ENCODE peak calls at places on chromosome 5, in five cellular contexts. One of them, this sample, is unnamed.

GRCh38 chr5:25181249-25181648 is 536.5 kb upstream of the CDH10 start:
- DNase-seq in BE2C: no peak
- DNase-seq in cardiac fibroblast: peak
- DNase-seq in bronchial epithelial cell: no peak
- DNase-seq in breast epithelium: no peak
- DNase-seq in this sample: no peak

GRCh38 chr5:180090769-180091546 is 19.4 kb upstream of the RNF130 start:
- DNase-seq in BE2C: no peak
- DNase-seq in cardiac fibroblast: peak
- DNase-seq in bronchial epithelial cell: peak
- DNase-seq in breast epithelium: peak
- DNase-seq in this sample: no peak

GRCh38 chr5:80141681-80142080 is 106.5 kb downstream of the THBS4 start:
- DNase-seq in BE2C: no peak
- DNase-seq in cardiac fibroblast: peak
- DNase-seq in bronchial epithelial cell: no peak
- DNase-seq in breast epithelium: no peak
- DNase-seq in this sample: no peak

GRCh38 chr5:67303356-67303755 is 106.8 kb upstream of the CD180 start:
- DNase-seq in BE2C: peak
- DNase-seq in cardiac fibroblast: peak
- DNase-seq in bronchial epithelial cell: peak
- DNase-seq in breast epithelium: no peak
- DNase-seq in this sample: no peak

GRCh38 chr5:180139731-180140626 is 68.4 kb upstream of the RNF130 start:
- DNase-seq in BE2C: no peak
- DNase-seq in cardiac fibroblast: no peak
- DNase-seq in bronchial epithelial cell: no peak
- DNase-seq in breast epithelium: peak
- DNase-seq in this sample: no peak

GRCh38 chr5:83404182-83404712 is 67.3 kb upstream of the VCAN start:
- DNase-seq in BE2C: no peak
- DNase-seq in cardiac fibroblast: no peak
- DNase-seq in bronchial epithelial cell: no peak
- DNase-seq in breast epithelium: no peak
- DNase-seq in this sample: no peak

GRCh38 chr5:170570492-170570891 is 66.7 kb downstream of the KCNIP1 start:
- DNase-seq in BE2C: no peak
- DNase-seq in cardiac fibroblast: no peak
- DNase-seq in bronchial epithelial cell: no peak
- DNase-seq in breast epithelium: no peak
- DNase-seq in this sample: no peak

GRCh38 chr5:134735243-134735642 is 3.1 kb upstream of the CAMLG start:
- DNase-seq in BE2C: no peak
- DNase-seq in cardiac fibroblast: no peak
- DNase-seq in bronchial epithelial cell: no peak
- DNase-seq in breast epithelium: no peak
- DNase-seq in this sample: no peak

GRCh38 chr5:9239626-9240025 is 306.2 kb downstream of the SEMA5A start:
- DNase-seq in BE2C: no peak
- DNase-seq in cardiac fibroblast: peak
- DNase-seq in bronchial epithelial cell: peak
- DNase-seq in breast epithelium: no peak
- DNase-seq in this sample: no peak

GRCh38 chr5:151095341-151096000 is 14.6 kb upstream of the TNIP1 start:
- DNase-seq in BE2C: no peak
- DNase-seq in cardiac fibroblast: peak
- DNase-seq in bronchial epithelial cell: no peak
- DNase-seq in breast epithelium: no peak
- DNase-seq in this sample: no peak

GRCh38 chr5:87243161-87243877 is 24.4 kb upstream of the RASA1 start:
- DNase-seq in BE2C: no peak
- DNase-seq in cardiac fibroblast: peak
- DNase-seq in bronchial epithelial cell: peak
- DNase-seq in breast epithelium: no peak
- DNase-seq in this sample: peak

GRCh38 chr5:149143470-149143869 is 2.2 kb downstream of the ABLIM3 start:
- DNase-seq in BE2C: no peak
- DNase-seq in cardiac fibroblast: peak
- DNase-seq in bronchial epithelial cell: peak
- DNase-seq in breast epithelium: no peak
- DNase-seq in this sample: peak

GRCh38 chr5:143341807-143342570 is 61.5 kb downstream of the NR3C1 start:
- DNase-seq in BE2C: no peak
- DNase-seq in cardiac fibroblast: peak
- DNase-seq in bronchial epithelial cell: peak
- DNase-seq in breast epithelium: no peak
- DNase-seq in this sample: no peak

GRCh38 chr5:82777106-82777505 is 300.1 kb downstream of the TMEM167A start:
- DNase-seq in BE2C: no peak
- DNase-seq in cardiac fibroblast: no peak
- DNase-seq in bronchial epithelial cell: no peak
- DNase-seq in breast epithelium: no peak
- DNase-seq in this sample: no peak

GRCh38 chr5:56569576-56569975 is 245.8 kb upstream of the MAP3K1 start:
- DNase-seq in BE2C: no peak
- DNase-seq in cardiac fibroblast: peak
- DNase-seq in bronchial epithelial cell: peak
- DNase-seq in breast epithelium: no peak
- DNase-seq in this sample: no peak

GRCh38 chr5:168802337-168802736 is 223.2 kb upstream of the PANK3 start:
- DNase-seq in BE2C: no peak
- DNase-seq in cardiac fibroblast: no peak
- DNase-seq in bronchial epithelial cell: no peak
- DNase-seq in breast epithelium: no peak
- DNase-seq in this sample: no peak

GRCh38 chr5:14173419-14174234 is 30.5 kb downstream of the TRIO start:
- DNase-seq in BE2C: no peak
- DNase-seq in cardiac fibroblast: no peak
- DNase-seq in bronchial epithelial cell: no peak
- DNase-seq in breast epithelium: no peak
- DNase-seq in this sample: no peak

GRCh38 chr5:42656661-42657035 is 100.0 kb upstream of the CCDC152 start:
- DNase-seq in BE2C: no peak
- DNase-seq in cardiac fibroblast: peak
- DNase-seq in bronchial epithelial cell: peak
- DNase-seq in breast epithelium: no peak
- DNase-seq in this sample: no peak

GRCh38 chr5:160083501-160083900 is 35.7 kb downstream of the PWWP2A start:
- DNase-seq in BE2C: no peak
- DNase-seq in cardiac fibroblast: no peak
- DNase-seq in bronchial epithelial cell: peak
- DNase-seq in breast epithelium: no peak
- DNase-seq in this sample: no peak

GRCh38 chr5:150035139-150035893 is 34.8 kb downstream of the HMGXB3 start:
- DNase-seq in BE2C: no peak
- DNase-seq in cardiac fibroblast: no peak
- DNase-seq in bronchial epithelial cell: no peak
- DNase-seq in breast epithelium: no peak
- DNase-seq in this sample: no peak

GRCh38 chr5:141960449-141961323 is 2.7 kb upstream of the PCDH12 start:
- DNase-seq in BE2C: peak
- DNase-seq in cardiac fibroblast: peak
- DNase-seq in bronchial epithelial cell: peak
- DNase-seq in breast epithelium: peak
- DNase-seq in this sample: peak

DNA sequence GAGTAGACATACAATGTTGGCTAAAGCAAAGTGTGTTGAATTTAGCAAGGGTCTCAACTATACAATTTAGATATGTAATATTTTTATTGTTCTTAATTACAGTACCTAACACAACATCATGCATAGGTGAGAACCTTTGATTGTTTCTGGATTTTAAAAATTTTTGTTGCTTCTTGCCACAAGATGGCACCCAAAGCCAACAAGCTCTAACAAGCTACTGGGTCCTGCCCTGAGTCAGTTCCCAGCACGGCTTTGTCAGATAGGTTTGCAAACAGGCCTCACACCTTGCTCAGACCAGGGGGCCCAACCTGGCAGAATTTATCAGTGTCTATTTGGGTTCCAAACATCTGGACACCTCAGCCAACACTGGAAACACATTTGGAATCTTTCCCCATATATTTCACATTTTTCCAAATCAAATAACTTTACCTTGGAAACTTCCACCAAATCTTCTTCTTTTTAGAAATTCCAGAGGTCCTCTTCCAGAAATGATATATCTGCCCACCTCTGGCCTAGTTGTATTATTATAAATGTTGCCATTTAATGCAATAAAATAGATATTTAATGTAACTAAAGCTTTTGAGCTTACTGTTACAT is 49.5 kb upstream of the EGFLAM start:
- DNase-seq in BE2C: peak
- DNase-seq in cardiac fibroblast: peak
- DNase-seq in bronchial epithelial cell: peak
- DNase-seq in breast epithelium: no peak
- DNase-seq in this sample: peak
- H3K4me3 ChIP-seq in BE2C: no peak
- H3K4me3 ChIP-seq in cardiac fibroblast: no peak
- H3K4me3 ChIP-seq in bronchial epithelial cell: no peak
- H3K4me3 ChIP-seq in breast epithelium: no peak
- H3K4me3 ChIP-seq in this sample: no peak

DNA sequence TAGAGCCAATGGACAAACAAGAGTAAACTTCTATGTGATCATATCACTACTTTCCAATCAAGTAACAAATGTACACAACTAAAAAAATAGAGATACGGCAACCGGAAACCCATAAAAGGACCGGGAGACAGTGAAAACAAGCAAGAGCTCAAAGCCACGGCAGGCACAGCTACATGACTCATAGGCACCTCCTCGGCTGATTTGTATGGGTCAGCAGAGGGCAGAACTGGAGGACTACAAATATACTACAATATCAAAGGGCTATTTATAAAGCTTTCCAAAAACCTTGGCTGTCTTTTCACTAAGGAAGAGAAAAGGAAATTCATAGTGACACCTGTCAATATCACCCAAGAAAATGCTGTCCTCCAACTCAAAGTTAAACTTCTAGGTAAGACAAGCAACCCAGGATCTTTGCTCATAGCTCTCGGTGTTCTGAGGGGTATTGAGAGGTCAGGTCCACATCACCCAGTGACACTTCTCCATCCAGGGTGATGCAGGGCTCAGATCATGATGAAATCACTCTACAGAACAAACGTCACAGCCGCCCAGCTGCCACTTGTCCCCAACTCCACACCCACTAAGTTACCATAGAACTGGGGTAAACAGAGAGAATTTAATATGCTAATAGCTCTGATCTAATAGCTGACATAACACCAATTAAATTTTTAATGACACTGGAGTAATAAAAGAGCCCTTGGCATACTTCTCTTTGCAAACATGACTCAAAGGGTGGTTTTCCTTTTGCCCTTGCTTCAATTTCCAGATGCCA is 41.3 kb downstream of the PFDN1 start:
- DNase-seq in BE2C: peak
- DNase-seq in cardiac fibroblast: peak
- DNase-seq in bronchial epithelial cell: peak
- DNase-seq in breast epithelium: peak
- DNase-seq in this sample: peak
- TF ChIP-seq CTCF in BE2C: no peak
- TF ChIP-seq CTCF in cardiac fibroblast: peak
- TF ChIP-seq CTCF in bronchial epithelial cell: no peak
- TF ChIP-seq CTCF in breast epithelium: no peak
- TF ChIP-seq CTCF in this sample: no peak

GRCh38 chr5:110703481-110703880 is 23.0 kb downstream of the TMEM232 start:
- DNase-seq in BE2C: no peak
- DNase-seq in cardiac fibroblast: no peak
- DNase-seq in bronchial epithelial cell: no peak
- DNase-seq in breast epithelium: no peak
- DNase-seq in this sample: no peak

GRCh38 chr5:110702704-110703103 is 23.8 kb downstream of the TMEM232 start:
- DNase-seq in BE2C: no peak
- DNase-seq in cardiac fibroblast: no peak
- DNase-seq in bronchial epithelial cell: no peak
- DNase-seq in breast epithelium: no peak
- DNase-seq in this sample: no peak

GRCh38 chr5:110705349-110705748 is 21.1 kb downstream of the TMEM232 start:
- DNase-seq in BE2C: no peak
- DNase-seq in cardiac fibroblast: no peak
- DNase-seq in bronchial epithelial cell: no peak
- DNase-seq in breast epithelium: no peak
- DNase-seq in this sample: no peak

GRCh38 chr5:110702300-110702699 is 24.2 kb downstream of the TMEM232 start:
- DNase-seq in BE2C: no peak
- DNase-seq in cardiac fibroblast: no peak
- DNase-seq in bronchial epithelial cell: no peak
- DNase-seq in breast epithelium: no peak
- DNase-seq in this sample: no peak
- H3K4me3 ChIP-seq in BE2C: no peak
- H3K4me3 ChIP-seq in cardiac fibroblast: no peak
- H3K4me3 ChIP-seq in bronchial epithelial cell: no peak
- H3K4me3 ChIP-seq in breast epithelium: no peak
- H3K4me3 ChIP-seq in this sample: no peak

DNA sequence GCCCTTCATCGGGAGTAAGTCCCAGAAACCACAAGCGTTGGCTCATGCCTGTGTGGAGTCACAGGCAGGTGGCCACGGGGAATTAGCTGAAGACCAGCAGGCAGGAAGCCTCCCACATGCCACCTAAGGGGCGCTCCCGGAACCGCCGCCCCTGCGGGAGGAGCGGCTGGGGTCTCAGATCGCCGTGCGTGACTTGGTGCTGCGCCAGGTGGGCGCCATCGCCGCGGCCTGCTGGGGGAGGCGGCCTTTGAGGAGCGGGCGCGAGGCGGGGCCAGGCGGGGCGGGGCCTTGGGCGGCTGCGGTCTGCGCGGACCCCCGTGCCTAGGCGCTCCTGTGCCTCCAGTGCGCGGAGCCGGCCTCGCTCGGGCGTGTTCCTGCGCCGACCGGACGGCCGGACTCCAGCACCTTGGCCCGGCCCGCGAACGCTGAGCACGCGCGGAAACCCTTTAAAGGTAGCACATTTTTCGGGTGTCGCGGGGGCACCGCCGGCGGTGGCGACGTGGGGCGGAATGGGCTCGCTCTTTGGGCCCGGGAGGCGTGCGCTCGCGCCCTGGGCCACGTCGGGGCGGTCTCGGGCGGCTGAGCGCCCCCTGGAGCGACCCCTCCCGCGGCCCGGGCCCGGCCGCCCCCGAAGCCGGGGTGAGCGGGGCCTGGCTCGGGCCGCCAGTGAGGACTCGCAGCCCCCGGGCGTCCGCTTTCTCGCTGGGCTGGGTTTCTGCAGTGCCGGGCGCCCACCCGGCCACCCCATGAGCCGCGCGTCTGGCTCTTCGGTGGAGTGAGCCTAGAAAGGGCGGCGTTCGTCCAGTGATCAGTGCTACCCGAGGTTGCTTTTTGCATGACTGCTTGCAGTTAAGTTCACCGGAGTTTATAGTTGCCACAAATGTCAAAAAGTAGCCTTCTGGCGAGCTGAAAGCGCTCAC is 24.5 kb downstream of the LECT2 start:
- DNase-seq in BE2C: no peak
- DNase-seq in cardiac fibroblast: no peak
- DNase-seq in bronchial epithelial cell: no peak
- DNase-seq in breast epithelium: no peak
- DNase-seq in this sample: no peak
- TF ChIP-seq CTCF in BE2C: no peak
- TF ChIP-seq CTCF in cardiac fibroblast: no peak
- TF ChIP-seq CTCF in bronchial epithelial cell: peak
- TF ChIP-seq CTCF in breast epithelium: no peak
- TF ChIP-seq CTCF in this sample: no peak